ENCODE peak calls at places on chromosomes 2 and 18, in nine cellular contexts. O is aorta, M is uterus, C is thoracic aorta, W is spleen, T is neuronal stem cell, J is neural progenitor cell, U is PC-9, L is HL-60. Q is an unnamed sample.
A peak's percentile ranks its signal among the peaks of the same experiment; 100 is the strongest.

GRCh38 chr2:33746401-33746800 is 147.3 kb upstream of the FAM98A start:
- DNase-seq in M (no peak), T (no peak), W (no peak), O (no peak), J (no peak), U (no peak), C (no peak), L (no peak), Q (no peak)

GRCh38 chr2:140696449-140696848 is 1434.4 kb downstream of the LRP1B start:
- DNase-seq in W (no peak), M (no peak), O (no peak), T (no peak), J (no peak), U (no peak), C (no peak), L (no peak), Q (no peak)

GRCh38 chr18:62735387-62735786 is 20.0 kb downstream of the PHLPP1 start:
- DNase-seq in C (no peak), J (no peak), O (no peak), M (no peak), U (no peak), T (no peak), W (no peak), L (no peak), Q (no peak)

GRCh38 chr2:176704282-176704773 is 435.1 kb downstream of the MTX2 start:
- DNase-seq in C (no peak), W (no peak), L (no peak), T (no peak), J (no peak), O (no peak), U (no peak), M (peak; percentile 28), Q (no peak)

GRCh38 chr2:143171817-143172216 is 42.6 kb downstream of the ARHGAP15 start:
- DNase-seq in T (peak; percentile 17), J (peak; percentile 43), L (no peak), C (no peak), U (no peak), W (no peak), M (no peak), O (no peak), Q (no peak)

GRCh38 chr2:239225921-239226561 is 174.8 kb downstream of the HDAC4 start:
- DNase-seq in O (no peak), L (no peak), M (no peak), T (no peak), W (peak; percentile 59), J (no peak), C (no peak), U (no peak), Q (no peak)

GRCh38 chr2:188013767-188014166 is 277.9 kb upstream of the GULP1 start:
- DNase-seq in O (no peak), C (no peak), W (no peak), J (no peak), L (no peak), T (no peak), M (no peak), U (no peak), Q (no peak)

GRCh38 chr2:69589973-69590652 is 53.4 kb downstream of the AAK1 start:
- DNase-seq in M (no peak), J (peak; percentile 44), L (no peak), W (no peak), O (no peak), T (peak; percentile 15), C (no peak), U (no peak), Q (no peak)

GRCh38 chr18:26579941-26580618 is 31.7 kb upstream of the KCTD1 start:
- DNase-seq in T (no peak), U (peak; percentile 73), C (no peak), W (no peak), J (no peak), M (no peak), L (no peak), O (no peak), Q (no peak)
- H3K27ac ChIP-seq in T (no peak overlapping the region), U (peak overlapping the region; percentile 78), C (no peak overlapping the region), W (no peak overlapping the region), J (no peak overlapping the region), M (no peak overlapping the region), L (no peak overlapping the region), O (no peak overlapping the region), Q (no peak overlapping the region)

GRCh38 chr2:144244938-144245337 is 275.0 kb downstream of the ZEB2 start:
- DNase-seq in T (no peak), U (no peak), L (no peak), C (no peak), J (no peak), W (no peak), O (no peak), M (no peak), Q (no peak)
- H3K27ac ChIP-seq in T (no peak overlapping the region), U (no peak overlapping the region), L (no peak overlapping the region), C (no peak overlapping the region), J (no peak overlapping the region), W (no peak overlapping the region), O (no peak overlapping the region), M (no peak overlapping the region), Q (no peak overlapping the region)

DNA sequence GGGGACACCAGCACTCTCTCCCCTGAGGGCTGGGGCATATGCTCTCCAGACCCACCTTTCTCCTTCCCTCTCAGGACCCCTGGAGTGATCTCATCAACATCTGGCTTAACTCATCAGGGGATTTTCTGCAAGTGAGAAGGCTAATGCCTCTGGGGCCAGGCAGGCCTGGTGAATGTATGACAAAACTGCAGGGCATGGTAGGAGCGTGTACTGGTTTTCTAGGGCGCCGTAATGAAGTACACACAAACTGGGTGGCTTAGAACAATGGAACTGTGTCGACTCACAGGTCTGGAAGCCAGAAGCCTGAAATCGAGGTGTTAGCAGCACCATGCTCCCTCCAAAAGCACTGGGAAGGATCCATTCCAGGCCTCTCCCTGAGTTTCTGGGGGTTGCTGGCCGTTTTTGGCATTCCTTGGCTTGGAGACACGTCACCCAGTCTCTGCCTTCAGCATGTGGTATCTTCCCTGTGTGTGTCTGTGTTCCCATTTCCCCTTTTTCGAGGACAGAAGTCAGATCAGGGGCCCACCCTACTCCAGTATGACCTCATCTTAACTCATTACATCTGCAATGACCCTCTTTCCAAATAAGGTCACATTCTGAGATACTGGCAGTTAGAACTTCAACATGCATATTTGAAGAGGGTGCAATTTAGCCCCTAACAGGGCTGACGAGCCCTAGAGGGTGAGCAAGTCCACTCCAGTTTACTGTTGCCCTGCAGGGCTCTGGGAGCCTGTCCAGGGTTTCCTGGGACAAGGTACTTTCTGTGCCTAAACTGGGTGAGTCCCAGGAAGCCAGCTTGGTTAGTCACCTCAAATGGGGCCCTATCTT is 45.5 kb upstream of the CAB39 start:
- DNase-seq in L (no peak), J (peak; percentile 26), W (no peak), C (no peak), U (no peak), M (no peak), T (no peak), O (no peak), Q (no peak)
- H3K27ac ChIP-seq in L (peak overlapping the region; percentile 85), J (no peak overlapping the region), W (peak overlapping the region; percentile 70), C (no peak overlapping the region), U (peak overlapping the region; percentile 60), M (no peak overlapping the region), T (no peak overlapping the region), O (no peak overlapping the region), Q (no peak overlapping the region)

DNA sequence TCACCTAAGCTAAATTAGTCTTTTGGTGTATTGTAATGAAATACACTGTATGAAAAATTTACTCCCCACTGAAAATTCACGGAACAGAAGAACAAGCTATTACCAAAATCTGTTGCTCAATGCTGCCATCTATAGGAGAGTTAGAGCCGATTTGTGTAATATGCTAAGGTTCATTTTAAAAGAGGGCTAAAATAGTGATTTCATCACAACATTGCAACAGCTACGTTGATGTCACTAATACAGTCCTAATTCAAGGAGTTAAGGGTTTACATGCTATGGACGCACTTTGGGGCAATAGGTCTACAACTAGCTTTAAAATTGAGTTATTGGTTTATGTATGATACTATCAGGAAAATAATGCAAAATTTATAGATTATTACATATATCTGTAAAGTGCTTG is 3.0 kb upstream of the IRS1 start:
- DNase-seq in L (peak; percentile 71), T (no peak), W (no peak), O (no peak), J (peak; percentile 71), C (no peak), M (no peak), U (no peak), Q (peak; percentile 80)
- H3K27ac ChIP-seq in L (no peak overlapping the region), T (no peak overlapping the region), W (no peak overlapping the region), O (no peak overlapping the region), J (no peak overlapping the region), C (no peak overlapping the region), M (peak overlapping the region; percentile 93), U (no peak overlapping the region), Q (peak overlapping the region; percentile 52)

GRCh38 chr2:164667566-164667965 is 46.3 kb upstream of the GRB14 start:
- DNase-seq in L (no peak), O (no peak), U (no peak), J (no peak), C (no peak), W (no peak), T (no peak), M (no peak), Q (no peak)

GRCh38 chr2:164675027-164675426 is 53.7 kb upstream of the GRB14 start:
- DNase-seq in W (no peak), T (no peak), J (no peak), O (no peak), L (no peak), U (no peak), C (no peak), M (no peak), Q (no peak)

GRCh38 chr2:164669291-164669690 is 48.0 kb upstream of the GRB14 start:
- DNase-seq in W (no peak), C (no peak), L (no peak), M (no peak), O (no peak), J (no peak), T (no peak), U (no peak), Q (no peak)

GRCh38 chr2:164675698-164676097 is 54.4 kb upstream of the GRB14 start:
- DNase-seq in O (no peak), C (no peak), W (no peak), U (no peak), J (no peak), L (no peak), T (no peak), M (no peak), Q (no peak)

DNA sequence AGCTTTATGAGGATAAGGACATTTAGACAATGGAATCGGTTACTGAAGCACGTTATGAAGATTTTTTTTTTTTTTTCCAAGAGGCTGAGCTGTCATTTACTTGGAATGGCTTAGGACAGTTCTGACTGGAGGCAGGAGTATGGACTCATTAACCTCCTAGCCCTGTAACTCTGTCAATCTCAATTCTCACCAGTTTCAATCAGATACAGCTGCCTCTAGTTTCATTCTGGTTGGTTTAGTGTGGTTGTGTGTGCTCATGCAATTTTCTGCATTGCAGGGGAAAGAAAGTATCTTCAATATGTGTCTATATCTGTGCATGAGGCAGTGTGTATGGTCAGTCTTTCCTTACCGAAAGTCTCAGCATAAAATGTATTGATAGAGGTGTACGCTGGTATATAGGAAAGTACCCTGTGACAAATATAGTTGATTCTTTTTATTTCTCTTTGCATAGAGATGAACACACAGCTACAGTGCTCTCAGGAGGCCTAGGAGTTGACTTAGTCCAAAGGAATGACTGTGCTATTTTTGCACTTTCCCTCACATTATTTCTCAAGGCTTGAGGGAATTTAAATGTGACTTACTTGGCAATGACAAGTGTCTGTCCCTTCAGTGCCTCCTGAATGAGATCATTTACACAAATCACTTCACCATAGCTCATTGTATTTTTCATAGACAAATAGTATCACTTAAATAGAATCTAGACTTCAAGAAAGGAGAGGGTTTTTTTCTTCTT is 50.5 kb upstream of the GRB14 start:
- DNase-seq in J (no peak), C (no peak), W (no peak), O (no peak), M (no peak), T (no peak), U (no peak), L (no peak), Q (no peak)
- H3K27ac ChIP-seq in J (no peak overlapping the region), C (no peak overlapping the region), W (no peak overlapping the region), O (no peak overlapping the region), M (no peak overlapping the region), T (no peak overlapping the region), U (no peak overlapping the region), L (no peak overlapping the region), Q (no peak overlapping the region)